ENCODE peak calls at places on chromosomes 13 and 19, in seven cellular contexts. L, Y, T, G, V, O and Q are unnamed samples.

GRCh38 chr13:36146513-36147276 is 15.5 kb upstream of the DCLK1 start:
- DNase-seq in L (no peak), T (no peak), O (no peak), Y (no peak), V (no peak), G (no peak), Q (no peak)

GRCh38 chr13:37074703-37075102 is 15.2 kb upstream of the SUPT20H start:
- DNase-seq in V (no peak), G (no peak), L (peak), Y (no peak), T (no peak), O (no peak), Q (no peak)

GRCh38 chr13:113126265-113127150 is 3.9 kb downstream of the F10 start:
- DNase-seq in G (no peak), L (no peak), V (no peak), O (no peak), T (no peak), Y (no peak), Q (no peak)

GRCh38 chr19:54302252-54302651 is 10.7 kb downstream of the LILRA5 start:
- DNase-seq in L (no peak), Y (peak), O (no peak), V (no peak), T (no peak), G (no peak), Q (no peak)

GRCh38 chr13:112879283-112879833 is 89.7 kb upstream of the MCF2L start:
- DNase-seq in G (no peak), L (no peak), T (peak), O (no peak), Y (no peak), V (no peak), Q (no peak)

GRCh38 chr13:101065314-101065713 is 351.0 kb downstream of the NALCN start:
- DNase-seq in G (no peak), T (no peak), L (no peak), Y (no peak), V (peak), O (no peak), Q (peak)

GRCh38 chr13:99845136-99845874 is 126.3 kb downstream of the ZIC5 start:
- DNase-seq in Y (no peak), G (no peak), O (no peak), L (no peak), V (no peak), T (no peak), Q (no peak)

GRCh38 chr13:59997976-59998375 is 165.8 kb downstream of the DIAPH3 start:
- DNase-seq in T (no peak), G (no peak), O (no peak), L (no peak), V (no peak), Y (no peak), Q (no peak)

GRCh38 chr13:53068841-53069520 is 40.4 kb downstream of the OLFM4 start:
- DNase-seq in L (no peak), G (no peak), Y (no peak), O (no peak), T (no peak), V (peak), Q (peak)

GRCh38 chr19:8221161-8221560 is 12.0 kb downstream of the CERS4 start:
- DNase-seq in G (peak), L (no peak), O (no peak), V (no peak), Y (no peak), T (no peak), Q (no peak)

GRCh38 chr19:43532571-43532961 is 422 bp upstream of the ZNF575 start:
- DNase-seq in L (no peak), O (peak), V (peak), T (peak), Y (no peak), G (peak), Q (no peak)

GRCh38 chr13:104837756-104838155 is 1697.7 kb downstream of the EFNB2 start:
- DNase-seq in L (no peak), O (no peak), Y (peak), G (no peak), V (no peak), T (no peak), Q (no peak)

GRCh38 chr13:73662833-73663232 is 471.4 kb downstream of the KLF12 start:
- DNase-seq in T (no peak), Y (no peak), O (no peak), G (no peak), V (no peak), L (no peak), Q (no peak)

GRCh38 chr19:35168261-35168660 is 13.7 kb downstream of the FXYD5 start:
- DNase-seq in O (no peak), T (no peak), L (no peak), G (no peak), V (no peak), Y (no peak), Q (no peak)

GRCh38 chr19:2552859-2553258 is 76.9 kb downstream of the GADD45B start:
- DNase-seq in V (no peak), O (no peak), T (no peak), Y (peak), G (no peak), L (no peak), Q (no peak)

GRCh38 chr19:51138549-51138979 is 3.5 kb upstream of the SIGLEC7 start:
- DNase-seq in O (peak), V (no peak), L (no peak), Y (peak), T (peak), G (no peak), Q (no peak)

GRCh38 chr19:45215391-45216191 is 29.6 kb downstream of the EXOC3L2 start:
- DNase-seq in G (peak), T (no peak), L (no peak), Y (no peak), V (no peak), O (peak), Q (no peak)

DNA sequence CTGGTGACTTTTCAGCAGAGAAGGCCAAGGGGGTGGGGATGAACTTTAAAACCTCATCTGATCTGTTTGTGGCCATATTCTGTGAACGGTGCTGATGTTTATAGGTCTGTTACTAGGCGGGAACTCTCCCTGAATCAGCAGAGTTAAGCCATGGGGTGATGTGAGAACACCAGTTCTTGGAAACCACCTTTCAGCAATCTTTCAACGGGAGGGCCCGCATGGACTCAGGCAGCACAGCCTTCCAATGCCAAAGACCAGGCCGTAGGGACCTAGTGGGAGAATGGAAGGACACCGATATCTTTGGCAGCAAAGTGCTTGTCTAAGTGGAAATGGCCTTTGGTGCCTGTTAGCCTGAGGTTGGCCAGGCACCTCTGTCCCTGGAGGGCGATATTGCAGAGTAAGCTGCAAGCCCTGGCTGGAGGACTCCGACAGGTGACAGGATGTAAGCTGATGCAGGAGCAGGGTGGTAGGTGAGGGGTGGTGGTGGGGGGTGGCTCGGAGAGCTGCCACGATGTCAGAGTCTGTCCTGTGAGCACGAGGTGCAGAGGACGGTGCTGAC is 57.0 kb downstream of the ERCC5 start:
- DNase-seq in G (no peak), V (no peak), Y (no peak), O (no peak), L (no peak), T (no peak), Q (no peak)
- H3K4me3 ChIP-seq in G (no peak), V (no peak), Y (no peak), O (no peak), L (no peak), T (no peak), Q (no peak)

DNA sequence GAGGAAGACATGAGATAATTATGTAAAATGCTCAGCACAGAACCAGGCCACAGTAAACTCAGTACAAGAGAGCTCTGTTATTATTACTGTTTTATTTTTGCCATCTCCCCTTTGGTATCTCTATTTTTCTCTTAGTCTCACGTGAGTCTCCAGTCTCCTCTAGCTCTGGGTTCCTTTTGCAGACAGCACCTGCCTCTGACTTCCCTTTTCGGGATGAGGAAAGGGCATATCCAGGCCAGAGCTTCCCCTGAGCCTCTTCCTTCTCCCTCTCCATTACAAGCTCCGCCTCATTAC is 6.1 kb upstream of the CNFN start:
- DNase-seq in Y (peak), O (no peak), V (no peak), L (peak), T (no peak), G (no peak), Q (no peak)
- H3K4me3 ChIP-seq in Y (peak), O (no peak), V (peak), L (peak), T (peak), G (peak), Q (peak)

DNA sequence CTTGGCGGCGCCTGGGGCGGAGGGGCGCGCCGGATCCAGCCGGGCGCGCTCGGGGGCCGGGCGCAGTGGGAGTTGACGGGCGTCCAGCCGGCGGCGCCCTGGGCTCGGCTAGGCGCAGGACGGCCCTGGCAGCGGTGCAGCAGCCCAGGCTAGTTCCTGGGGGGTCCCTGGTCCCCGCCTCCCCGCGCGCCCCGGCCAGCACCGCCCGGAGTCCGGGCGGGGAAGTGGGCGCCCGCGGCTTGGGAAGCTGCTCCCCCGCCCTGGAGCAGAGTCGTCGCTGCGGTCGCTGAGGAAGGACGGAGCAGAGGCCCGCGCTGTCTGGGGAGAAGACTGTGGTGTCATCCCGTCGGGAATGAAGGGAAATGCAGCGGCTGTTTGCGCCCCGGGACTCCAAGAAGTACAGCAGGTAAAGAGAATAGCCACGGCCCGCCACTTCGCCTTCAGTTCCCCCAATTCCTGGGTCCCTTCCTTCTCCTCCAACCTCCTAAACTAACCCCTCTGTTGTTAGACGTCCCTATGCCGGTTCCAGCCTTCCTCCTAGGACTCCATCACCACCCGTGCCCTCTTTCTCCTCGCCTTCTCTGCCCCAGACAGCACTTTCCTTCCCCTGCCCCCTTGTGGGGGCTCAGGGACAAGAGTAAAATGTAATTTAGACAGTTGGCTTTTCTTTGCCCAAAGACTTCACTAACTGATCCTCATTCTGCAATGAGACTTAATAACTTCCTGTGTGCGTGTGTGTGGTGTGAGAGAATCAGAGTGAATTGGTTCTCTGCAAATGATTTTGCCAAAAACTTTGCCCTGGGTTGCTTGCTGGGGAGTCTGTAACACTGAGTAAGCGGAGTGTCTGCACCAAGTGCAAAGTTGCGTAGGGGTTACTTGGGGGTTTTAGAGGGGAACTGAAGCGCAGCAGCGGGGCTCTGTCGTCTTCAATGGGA is 20.3 kb upstream of the SGCG start:
- DNase-seq in L (no peak), G (no peak), T (no peak), V (peak), Y (no peak), O (no peak), Q (no peak)
- H3K4me3 ChIP-seq in L (peak), G (no peak), T (peak), V (peak), Y (peak), O (no peak), Q (peak)

DNA sequence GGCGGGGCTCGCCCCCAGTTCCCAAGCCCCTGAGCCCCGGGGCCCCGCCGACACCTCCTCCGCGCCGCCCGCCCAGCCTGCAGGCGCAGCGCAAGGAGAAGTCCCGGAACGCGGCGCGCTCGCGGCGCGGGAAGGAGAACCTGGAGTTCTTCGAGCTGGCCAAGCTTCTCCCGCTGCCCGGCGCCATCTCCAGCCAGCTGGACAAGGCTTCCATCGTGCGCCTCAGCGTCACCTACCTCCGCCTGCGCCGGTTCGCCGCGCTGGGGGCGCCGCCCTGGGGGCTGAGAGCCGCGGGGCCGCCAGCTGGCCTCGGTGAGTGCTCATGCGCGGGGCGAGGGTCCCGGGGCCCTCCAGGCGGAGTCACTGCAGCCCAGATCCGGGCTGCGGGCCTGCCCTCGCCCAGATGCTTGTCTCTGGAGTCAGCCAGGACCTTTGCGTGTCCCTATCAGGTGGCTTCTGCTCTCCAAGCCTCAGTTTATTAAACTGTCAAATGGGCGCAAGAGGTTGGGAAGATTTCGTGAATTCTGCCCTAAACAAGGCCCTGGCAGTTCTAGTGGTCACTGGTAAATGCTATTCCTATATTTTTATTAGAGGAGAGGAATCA is 2.0 kb downstream of the NPAS1 start:
- DNase-seq in O (no peak), G (no peak), V (no peak), L (no peak), T (no peak), Y (no peak), Q (no peak)
- H3K4me3 ChIP-seq in O (no peak), G (no peak), V (no peak), L (peak), T (no peak), Y (no peak), Q (no peak)